ENCODE peak calls at places on chromosomes 4 and X, in four cellular contexts. W is T-cell; Q is stimulated activated naive B cell treated with anti-CD40 and anti-IgM and Interleukin-4, amounts not matched to agents 10 μg/mL and 1 μg/mL and 100 μg/mL, for 72 hours; V is endothelial cell. B is an unnamed sample.

GRCh38 chr4:173535932-173536331 is 5.9 kb upstream of the HAND2 start:
- DNase-seq in V (no peak), W (no peak), Q (no peak), B (no peak)

GRCh38 chrX:30576881-30577280 is 685 bp downstream of the TASL start:
- DNase-seq in Q (no peak), W (no peak), V (no peak), B (no peak)

GRCh38 chrX:15170927-15171326 is 99.0 kb downstream of the ASB9 start:
- DNase-seq in W (no peak), V (no peak), Q (no peak), B (no peak)

GRCh38 chrX:119502727-119503483 is 34.7 kb downstream of the SLC25A5 start:
- DNase-seq in W (peak), V (no peak), Q (no peak), B (peak)

GRCh38 chrX:100098660-100099375 is 311.3 kb downstream of the PCDH19 start:
- DNase-seq in Q (no peak), V (peak), W (no peak), B (no peak)

GRCh38 chr4:147924604-147925412 is 192.9 kb downstream of the ARHGAP10 start:
- DNase-seq in V (peak), Q (no peak), W (no peak), B (no peak)

GRCh38 chr4:44210750-44211149 is 237.9 kb downstream of the KCTD8 start:
- DNase-seq in Q (no peak), W (no peak), V (no peak), B (no peak)

GRCh38 chrX:118459494-118459893 is 36.1 kb upstream of the DOCK11 start:
- DNase-seq in W (peak), Q (no peak), V (peak), B (peak)

GRCh38 chrX:13694359-13694758 is 5.4 kb downstream of the RAB9A start:
- DNase-seq in V (no peak), Q (no peak), W (no peak), B (no peak)

GRCh38 chr4:155667538-155668511 is 1.2 kb downstream of the GUCY1A1 start:
- DNase-seq in Q (peak), W (no peak), V (peak), B (peak)

GRCh38 chr4:11214281-11214680 is 214.4 kb downstream of the HS3ST1 start:
- DNase-seq in V (no peak), Q (no peak), W (no peak), B (no peak)

GRCh38 chr4:176927664-176928063 is 134.9 kb upstream of the VEGFC start:
- DNase-seq in V (no peak), W (no peak), Q (no peak), B (peak)

GRCh38 chr4:1960170-1960825 is 48.5 kb downstream of the NELFA start:
- DNase-seq in W (no peak), Q (no peak), V (no peak), B (no peak)